ENCODE peak calls at places on chromosomes 2 and 18, in nine cellular contexts. One of them, this sample, is unnamed. For H3K36me3, the result is how much of the 10 kb centered on the place peaks cover.

GRCh38 chr2:127424598-127425379 is 6.6 kb downstream of the PROC start:
- DNase-seq in lung: peak
- DNase-seq in ovary: no peak
- DNase-seq in brain microvascular endothelial cell: no peak
- DNase-seq in iPS DF 6.9: no peak
- DNase-seq in mucosa of descending colon: no peak
- DNase-seq in colonic mucosa: no peak
- DNase-seq in stomach: no peak
- DNase-seq in small intestine: no peak
- DNase-seq in this sample: no peak

GRCh38 chr2:76391663-76392062 is 680.9 kb upstream of the GCFC2 start:
- DNase-seq in lung: no peak
- DNase-seq in ovary: no peak
- DNase-seq in brain microvascular endothelial cell: no peak
- DNase-seq in iPS DF 6.9: no peak
- DNase-seq in mucosa of descending colon: no peak
- DNase-seq in colonic mucosa: no peak
- DNase-seq in stomach: peak
- DNase-seq in small intestine: peak
- DNase-seq in this sample: no peak

GRCh38 chr2:41482659-41483058 is 565.2 kb upstream of the PKDCC start:
- DNase-seq in lung: no peak
- DNase-seq in ovary: no peak
- DNase-seq in brain microvascular endothelial cell: no peak
- DNase-seq in iPS DF 6.9: no peak
- DNase-seq in mucosa of descending colon: no peak
- DNase-seq in colonic mucosa: no peak
- DNase-seq in stomach: no peak
- DNase-seq in small intestine: no peak
- DNase-seq in this sample: no peak

GRCh38 chr2:74513605-74514367 is 464 bp upstream of the TLX2 start:
- DNase-seq in lung: no peak
- DNase-seq in ovary: no peak
- DNase-seq in brain microvascular endothelial cell: no peak
- DNase-seq in iPS DF 6.9: no peak
- DNase-seq in mucosa of descending colon: no peak
- DNase-seq in colonic mucosa: no peak
- DNase-seq in stomach: no peak
- DNase-seq in small intestine: no peak
- DNase-seq in this sample: no peak

GRCh38 chr2:204452464-204453023 is 92.7 kb upstream of the PARD3B start:
- DNase-seq in lung: peak
- DNase-seq in ovary: peak
- DNase-seq in brain microvascular endothelial cell: peak
- DNase-seq in iPS DF 6.9: peak
- DNase-seq in mucosa of descending colon: no peak
- DNase-seq in colonic mucosa: peak
- DNase-seq in stomach: no peak
- DNase-seq in small intestine: peak
- DNase-seq in this sample: no peak

GRCh38 chr18:34159691-34160185 is 65.0 kb downstream of the NOL4 start:
- DNase-seq in lung: no peak
- DNase-seq in ovary: no peak
- DNase-seq in brain microvascular endothelial cell: no peak
- DNase-seq in iPS DF 6.9: no peak
- DNase-seq in mucosa of descending colon: peak
- DNase-seq in colonic mucosa: no peak
- DNase-seq in stomach: no peak
- DNase-seq in small intestine: no peak
- DNase-seq in this sample: no peak

GRCh38 chr18:43651067-43651466 is 373.8 kb upstream of the SYT4 start:
- DNase-seq in lung: no peak
- DNase-seq in ovary: no peak
- DNase-seq in brain microvascular endothelial cell: no peak
- DNase-seq in iPS DF 6.9: no peak
- DNase-seq in mucosa of descending colon: no peak
- DNase-seq in colonic mucosa: no peak
- DNase-seq in stomach: no peak
- DNase-seq in small intestine: no peak
- DNase-seq in this sample: no peak

GRCh38 chr2:70190086-70190412 is 770 bp downstream of the C2orf42 start:
- DNase-seq in lung: no peak
- DNase-seq in ovary: peak
- DNase-seq in brain microvascular endothelial cell: peak
- DNase-seq in iPS DF 6.9: no peak
- DNase-seq in mucosa of descending colon: no peak
- DNase-seq in colonic mucosa: peak
- DNase-seq in stomach: no peak
- DNase-seq in small intestine: no peak
- DNase-seq in this sample: no peak

GRCh38 chr18:48946329-48946835 is 4.4 kb downstream of the SMAD7 start:
- DNase-seq in lung: no peak
- DNase-seq in ovary: no peak
- DNase-seq in brain microvascular endothelial cell: no peak
- DNase-seq in iPS DF 6.9: no peak
- DNase-seq in mucosa of descending colon: no peak
- DNase-seq in colonic mucosa: no peak
- DNase-seq in stomach: peak
- DNase-seq in small intestine: no peak
- DNase-seq in this sample: no peak

GRCh38 chr2:119929537-119929936 is 83.3 kb upstream of the EPB41L5 start:
- DNase-seq in lung: no peak
- DNase-seq in ovary: no peak
- DNase-seq in brain microvascular endothelial cell: no peak
- DNase-seq in iPS DF 6.9: no peak
- DNase-seq in mucosa of descending colon: no peak
- DNase-seq in colonic mucosa: no peak
- DNase-seq in stomach: no peak
- DNase-seq in small intestine: peak
- DNase-seq in this sample: no peak

GRCh38 chr2:198441246-198441645 is 636.9 kb downstream of the PLCL1 start:
- DNase-seq in lung: no peak
- DNase-seq in ovary: no peak
- DNase-seq in brain microvascular endothelial cell: no peak
- DNase-seq in iPS DF 6.9: no peak
- DNase-seq in mucosa of descending colon: no peak
- DNase-seq in colonic mucosa: no peak
- DNase-seq in stomach: no peak
- DNase-seq in small intestine: no peak
- DNase-seq in this sample: no peak

GRCh38 chr2:136818839-136819238 is 53.5 kb downstream of the THSD7B start:
- DNase-seq in lung: no peak
- DNase-seq in ovary: no peak
- DNase-seq in brain microvascular endothelial cell: no peak
- DNase-seq in iPS DF 6.9: no peak
- DNase-seq in mucosa of descending colon: no peak
- DNase-seq in colonic mucosa: no peak
- DNase-seq in stomach: no peak
- DNase-seq in small intestine: no peak
- DNase-seq in this sample: no peak

GRCh38 chr18:6741290-6741689 is 11.8 kb downstream of the ARHGAP28 start:
- DNase-seq in lung: no peak
- DNase-seq in ovary: peak
- DNase-seq in brain microvascular endothelial cell: peak
- DNase-seq in iPS DF 6.9: no peak
- DNase-seq in mucosa of descending colon: no peak
- DNase-seq in colonic mucosa: no peak
- DNase-seq in stomach: no peak
- DNase-seq in small intestine: peak
- DNase-seq in this sample: no peak

DNA sequence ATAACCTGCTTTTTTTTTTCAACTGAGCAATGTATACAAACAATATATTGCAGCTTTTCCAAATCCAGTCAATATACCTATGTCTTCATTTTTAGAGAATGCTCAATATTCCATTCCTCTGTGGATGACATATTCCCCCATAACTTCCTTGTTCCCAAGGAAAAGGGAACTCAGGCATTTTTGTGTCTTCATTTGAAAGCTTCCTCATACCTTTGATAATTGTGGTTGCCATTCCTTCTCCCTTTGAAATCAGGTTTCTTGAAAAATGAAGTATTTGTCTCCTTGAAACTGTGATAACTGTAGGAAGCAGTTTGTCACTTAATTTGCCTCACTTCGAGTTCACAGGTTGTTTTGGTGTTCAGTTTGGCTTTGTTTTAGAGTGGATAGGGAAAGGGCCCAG is 13.5 kb downstream of the ELAC1 start:
- DNase-seq in lung: no peak
- DNase-seq in ovary: no peak
- DNase-seq in brain microvascular endothelial cell: no peak
- DNase-seq in iPS DF 6.9: no peak
- DNase-seq in mucosa of descending colon: no peak
- DNase-seq in colonic mucosa: no peak
- DNase-seq in stomach: no peak
- DNase-seq in small intestine: no peak
- DNase-seq in this sample: no peak
- H3K36me3 ChIP-seq in lung: under half
- H3K36me3 ChIP-seq in ovary: under half
- H3K36me3 ChIP-seq in brain microvascular endothelial cell: under half
- H3K36me3 ChIP-seq in iPS DF 6.9: under half
- H3K36me3 ChIP-seq in mucosa of descending colon: under half
- H3K36me3 ChIP-seq in colonic mucosa: under half
- H3K36me3 ChIP-seq in stomach: half or more
- H3K36me3 ChIP-seq in small intestine: under half
- H3K36me3 ChIP-seq in this sample: under half

DNA sequence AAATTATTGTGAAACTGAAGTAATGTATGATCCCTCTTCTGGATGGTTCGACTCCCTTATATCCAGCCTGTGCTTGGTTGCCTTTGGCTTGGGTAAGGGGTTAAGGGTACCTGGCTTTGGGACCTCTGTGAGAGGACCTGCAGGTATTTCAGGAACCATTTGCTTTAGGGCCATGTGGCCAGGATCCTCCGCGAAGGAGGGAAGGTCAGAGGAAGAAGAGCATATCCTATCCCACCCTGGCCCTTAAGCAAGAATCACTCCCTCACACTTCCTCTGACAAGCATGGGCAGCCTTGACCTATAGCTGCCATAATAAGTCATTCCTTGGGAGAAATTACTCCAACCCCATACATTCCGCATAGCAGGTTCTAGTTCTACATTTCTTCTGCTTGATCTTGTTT is 59.1 kb upstream of the TXNDC2 start:
- DNase-seq in lung: no peak
- DNase-seq in ovary: no peak
- DNase-seq in brain microvascular endothelial cell: no peak
- DNase-seq in iPS DF 6.9: no peak
- DNase-seq in mucosa of descending colon: no peak
- DNase-seq in colonic mucosa: no peak
- DNase-seq in stomach: no peak
- DNase-seq in small intestine: no peak
- DNase-seq in this sample: no peak
- H3K36me3 ChIP-seq in lung: under half
- H3K36me3 ChIP-seq in ovary: under half
- H3K36me3 ChIP-seq in brain microvascular endothelial cell: under half
- H3K36me3 ChIP-seq in iPS DF 6.9: under half
- H3K36me3 ChIP-seq in mucosa of descending colon: under half
- H3K36me3 ChIP-seq in colonic mucosa: under half
- H3K36me3 ChIP-seq in stomach: under half
- H3K36me3 ChIP-seq in small intestine: under half
- H3K36me3 ChIP-seq in this sample: under half

GRCh38 chr2:86069091-86069685 is 36.5 kb downstream of the POLR1A start:
- DNase-seq in lung: no peak
- DNase-seq in ovary: no peak
- DNase-seq in brain microvascular endothelial cell: no peak
- DNase-seq in iPS DF 6.9: no peak
- DNase-seq in mucosa of descending colon: no peak
- DNase-seq in colonic mucosa: no peak
- DNase-seq in stomach: no peak
- DNase-seq in small intestine: no peak
- DNase-seq in this sample: no peak

GRCh38 chr2:86065512-86065911 is 40.2 kb downstream of the POLR1A start:
- DNase-seq in lung: no peak
- DNase-seq in ovary: peak
- DNase-seq in brain microvascular endothelial cell: no peak
- DNase-seq in iPS DF 6.9: no peak
- DNase-seq in mucosa of descending colon: no peak
- DNase-seq in colonic mucosa: no peak
- DNase-seq in stomach: no peak
- DNase-seq in small intestine: no peak
- DNase-seq in this sample: no peak

GRCh38 chr2:86068098-86069047 is 37.3 kb downstream of the POLR1A start:
- DNase-seq in lung: no peak
- DNase-seq in ovary: no peak
- DNase-seq in brain microvascular endothelial cell: peak
- DNase-seq in iPS DF 6.9: no peak
- DNase-seq in mucosa of descending colon: no peak
- DNase-seq in colonic mucosa: no peak
- DNase-seq in stomach: no peak
- DNase-seq in small intestine: peak
- DNase-seq in this sample: no peak

GRCh38 chr2:86066007-86066578 is 39.6 kb downstream of the POLR1A start:
- DNase-seq in lung: no peak
- DNase-seq in ovary: no peak
- DNase-seq in brain microvascular endothelial cell: no peak
- DNase-seq in iPS DF 6.9: no peak
- DNase-seq in mucosa of descending colon: no peak
- DNase-seq in colonic mucosa: no peak
- DNase-seq in stomach: no peak
- DNase-seq in small intestine: no peak
- DNase-seq in this sample: no peak

DNA sequence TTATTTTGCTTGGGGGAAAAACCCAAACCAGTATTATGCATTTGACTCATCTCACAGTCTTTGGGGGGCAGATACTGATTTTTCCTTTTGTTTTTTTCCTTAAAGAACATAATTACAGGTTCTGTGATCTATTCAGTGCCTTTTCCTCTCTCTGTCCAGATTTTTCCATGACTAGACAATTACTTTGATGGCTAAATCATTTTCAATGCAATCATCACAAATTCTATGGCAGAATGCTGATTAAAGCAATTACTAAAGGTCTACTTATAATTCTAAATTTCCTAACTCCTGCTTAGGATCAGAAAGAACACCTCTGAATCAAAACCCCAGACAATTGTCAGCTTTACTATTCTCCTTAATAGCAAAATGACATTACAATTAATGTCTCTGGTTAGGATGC is 38.8 kb downstream of the POLR1A start:
- DNase-seq in lung: no peak
- DNase-seq in ovary: no peak
- DNase-seq in brain microvascular endothelial cell: no peak
- DNase-seq in iPS DF 6.9: no peak
- DNase-seq in mucosa of descending colon: no peak
- DNase-seq in colonic mucosa: no peak
- DNase-seq in stomach: no peak
- DNase-seq in small intestine: no peak
- DNase-seq in this sample: no peak
- H3K36me3 ChIP-seq in lung: half or more
- H3K36me3 ChIP-seq in ovary: under half
- H3K36me3 ChIP-seq in brain microvascular endothelial cell: half or more
- H3K36me3 ChIP-seq in iPS DF 6.9: under half
- H3K36me3 ChIP-seq in mucosa of descending colon: under half
- H3K36me3 ChIP-seq in colonic mucosa: under half
- H3K36me3 ChIP-seq in stomach: half or more
- H3K36me3 ChIP-seq in small intestine: under half
- H3K36me3 ChIP-seq in this sample: half or more

DNA sequence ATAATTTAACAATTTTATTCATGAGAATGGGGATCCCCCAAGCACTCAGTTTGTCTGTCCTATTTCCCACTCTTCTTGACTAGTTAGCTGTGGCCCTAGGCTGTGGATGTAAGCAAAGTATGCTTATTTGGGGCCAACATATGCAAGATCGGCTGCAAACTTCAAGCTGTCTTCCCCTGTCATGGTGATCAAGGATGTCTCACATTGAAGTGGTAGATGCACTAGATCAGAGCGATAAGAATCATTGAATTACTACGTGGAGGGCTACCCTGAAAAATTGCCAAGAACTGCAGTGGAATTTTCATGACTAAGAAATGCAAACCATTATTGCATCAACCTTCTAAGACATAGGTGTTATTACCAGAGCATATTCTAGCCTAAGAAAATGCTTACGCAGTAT is 527.4 kb downstream of the RNF144A start:
- DNase-seq in lung: no peak
- DNase-seq in ovary: no peak
- DNase-seq in brain microvascular endothelial cell: no peak
- DNase-seq in iPS DF 6.9: no peak
- DNase-seq in mucosa of descending colon: no peak
- DNase-seq in colonic mucosa: no peak
- DNase-seq in stomach: no peak
- DNase-seq in small intestine: no peak
- DNase-seq in this sample: no peak
- H3K36me3 ChIP-seq in lung: under half
- H3K36me3 ChIP-seq in ovary: under half
- H3K36me3 ChIP-seq in brain microvascular endothelial cell: under half
- H3K36me3 ChIP-seq in iPS DF 6.9: under half
- H3K36me3 ChIP-seq in mucosa of descending colon: under half
- H3K36me3 ChIP-seq in colonic mucosa: under half
- H3K36me3 ChIP-seq in stomach: under half
- H3K36me3 ChIP-seq in small intestine: under half
- H3K36me3 ChIP-seq in this sample: under half